ENCODE peak calls at places on chromosomes 11 and 22, in four cellular contexts. One of them, this sample, is unnamed.

GRCh38 chr22:22375586-22376351 is 131.2 kb downstream of the VPREB1 start:
- DNase-seq in SK-N-SH: no peak
- DNase-seq in K562: no peak
- DNase-seq in HepG2: no peak
- DNase-seq in this sample: no peak

GRCh38 chr11:43567396-43567975 is 113.1 kb upstream of the HSD17B12 start:
- DNase-seq in SK-N-SH: peak; percentile 64
- DNase-seq in K562: peak; percentile 56
- DNase-seq in HepG2: peak; percentile 44
- DNase-seq in this sample: peak; percentile 41

GRCh38 chr11:27209562-27210005 is 153.4 kb downstream of the CCDC34 start:
- DNase-seq in SK-N-SH: no peak
- DNase-seq in K562: peak; percentile 36
- DNase-seq in HepG2: peak; percentile 80
- DNase-seq in this sample: peak; percentile 40

GRCh38 chr11:119903821-119904220 is 174.8 kb upstream of the NECTIN1 start:
- DNase-seq in SK-N-SH: no peak
- DNase-seq in K562: no peak
- DNase-seq in HepG2: no peak
- DNase-seq in this sample: no peak

GRCh38 chr11:28938091-28938490 is 829.9 kb downstream of the METTL15 start:
- DNase-seq in SK-N-SH: no peak
- DNase-seq in K562: no peak
- DNase-seq in HepG2: no peak
- DNase-seq in this sample: no peak

GRCh38 chr22:44168206-44168605 is 12.5 kb upstream of the PARVG start:
- DNase-seq in SK-N-SH: no peak
- DNase-seq in K562: no peak
- DNase-seq in HepG2: no peak
- DNase-seq in this sample: no peak

GRCh38 chr22:42202669-42203068 is 67.8 kb downstream of the TCF20 start:
- DNase-seq in SK-N-SH: no peak
- DNase-seq in K562: no peak
- DNase-seq in HepG2: no peak
- DNase-seq in this sample: no peak

GRCh38 chr22:23478175-23478574 is 101.9 kb downstream of the IGLL1 start:
- DNase-seq in SK-N-SH: no peak
- DNase-seq in K562: peak; percentile 11
- DNase-seq in HepG2: no peak
- DNase-seq in this sample: no peak

GRCh38 chr22:41757507-41757906 is 43.0 kb upstream of the CCDC134 start:
- DNase-seq in SK-N-SH: no peak
- DNase-seq in K562: no peak
- DNase-seq in HepG2: no peak
- DNase-seq in this sample: no peak

GRCh38 chr22:43734370-43735005 is 77.6 kb downstream of the EFCAB6 start:
- DNase-seq in SK-N-SH: no peak
- DNase-seq in K562: no peak
- DNase-seq in HepG2: no peak
- DNase-seq in this sample: no peak

GRCh38 chr22:46229701-46230100 is 20.4 kb downstream of the CDPF1 start:
- DNase-seq in SK-N-SH: peak; percentile 67
- DNase-seq in K562: no peak
- DNase-seq in HepG2: no peak
- DNase-seq in this sample: no peak

GRCh38 chr11:126637800-126638175 is 282.3 kb downstream of the ST3GAL4 start:
- DNase-seq in SK-N-SH: no peak
- DNase-seq in K562: no peak
- DNase-seq in HepG2: no peak
- DNase-seq in this sample: no peak

GRCh38 chr11:128559496-128560103 is 27.8 kb downstream of the ETS1 start:
- DNase-seq in SK-N-SH: no peak
- DNase-seq in K562: no peak
- DNase-seq in HepG2: no peak
- DNase-seq in this sample: no peak

GRCh38 chr11:80473562-80473961 is 1032.7 kb upstream of the TENM4 start:
- DNase-seq in SK-N-SH: no peak
- DNase-seq in K562: no peak
- DNase-seq in HepG2: no peak
- DNase-seq in this sample: no peak

GRCh38 chr11:4886186-4886585 is 4.5 kb downstream of the OR51T1 start:
- DNase-seq in SK-N-SH: no peak
- DNase-seq in K562: no peak
- DNase-seq in HepG2: no peak
- DNase-seq in this sample: no peak

GRCh38 chr11:77147668-77148321 is 19.7 kb downstream of the MYO7A start:
- DNase-seq in SK-N-SH: no peak
- DNase-seq in K562: peak; percentile 93
- DNase-seq in HepG2: no peak
- DNase-seq in this sample: no peak

GRCh38 chr11:75656044-75656726 is 12.7 kb downstream of the MAP6 start:
- DNase-seq in SK-N-SH: no peak
- DNase-seq in K562: no peak
- DNase-seq in HepG2: peak; percentile 31
- DNase-seq in this sample: no peak

GRCh38 chr11:120061036-120061760 is 76.7 kb downstream of the TRIM29 start:
- DNase-seq in SK-N-SH: no peak
- DNase-seq in K562: no peak
- DNase-seq in HepG2: no peak
- DNase-seq in this sample: no peak

GRCh38 chr22:20619042-20619892 is 111.9 kb downstream of the MED15 start:
- DNase-seq in SK-N-SH: no peak
- DNase-seq in K562: no peak
- DNase-seq in HepG2: no peak
- DNase-seq in this sample: no peak

GRCh38 chr11:72189448-72190250 is 2.3 kb upstream of the FOLR1 start:
- DNase-seq in SK-N-SH: peak; percentile 27
- DNase-seq in K562: no peak
- DNase-seq in HepG2: no peak
- DNase-seq in this sample: no peak

GRCh38 chr11:8759634-8760033 is 77.0 kb downstream of the RPL27A start:
- DNase-seq in SK-N-SH: no peak
- DNase-seq in K562: no peak
- DNase-seq in HepG2: no peak
- DNase-seq in this sample: no peak

GRCh38 chr11:17645190-17645970 is 74.0 kb upstream of the MYOD1 start:
- DNase-seq in SK-N-SH: peak; percentile 8
- DNase-seq in K562: no peak
- DNase-seq in HepG2: no peak
- DNase-seq in this sample: no peak

GRCh38 chr11:48109046-48109666 is 107.5 kb upstream of the OR4B1 start:
- DNase-seq in SK-N-SH: no peak
- DNase-seq in K562: peak; percentile 56
- DNase-seq in HepG2: peak; percentile 25
- DNase-seq in this sample: peak; percentile 37

GRCh38 chr11:7532395-7532794 is 18.6 kb downstream of the PPFIBP2 start:
- DNase-seq in SK-N-SH: no peak
- DNase-seq in K562: no peak
- DNase-seq in HepG2: no peak
- DNase-seq in this sample: no peak

GRCh38 chr11:117915219-117915618 is 14.0 kb downstream of the TMPRSS13 start:
- DNase-seq in SK-N-SH: no peak
- DNase-seq in K562: no peak
- DNase-seq in HepG2: no peak
- DNase-seq in this sample: no peak

GRCh38 chr11:106706355-106706754 is 311.9 kb downstream of the GUCY1A2 start:
- DNase-seq in SK-N-SH: peak; percentile 1
- DNase-seq in K562: no peak
- DNase-seq in HepG2: no peak
- DNase-seq in this sample: peak; percentile 27

GRCh38 chr22:49212002-49212401 is 615.7 kb downstream of the BRD1 start:
- DNase-seq in SK-N-SH: no peak
- DNase-seq in K562: no peak
- DNase-seq in HepG2: no peak
- DNase-seq in this sample: no peak

GRCh38 chr22:50146440-50147228 is 23.9 kb upstream of the PANX2 start:
- DNase-seq in SK-N-SH: peak; percentile 81
- DNase-seq in K562: peak; percentile 58
- DNase-seq in HepG2: peak; percentile 87
- DNase-seq in this sample: peak; percentile 32

GRCh38 chr22:50071432-50072166 is 13.5 kb upstream of the TTLL8 start:
- DNase-seq in SK-N-SH: no peak
- DNase-seq in K562: no peak
- DNase-seq in HepG2: no peak
- DNase-seq in this sample: no peak

GRCh38 chr11:91170711-91171110 is 947.9 kb upstream of the CHORDC1 start:
- DNase-seq in SK-N-SH: no peak
- DNase-seq in K562: no peak
- DNase-seq in HepG2: no peak
- DNase-seq in this sample: no peak

GRCh38 chr22:18021431-18021830 is 2.9 kb downstream of the MICAL3 start:
- DNase-seq in SK-N-SH: no peak
- DNase-seq in K562: no peak
- DNase-seq in HepG2: no peak
- DNase-seq in this sample: no peak
- TF ChIP-seq SIN3A in SK-N-SH: no peak
- TF ChIP-seq SIN3A in K562: no peak
- TF ChIP-seq SIN3A in HepG2: no peak
- TF ChIP-seq SIN3A in this sample: no peak

GRCh38 chr11:6520265-6520664 is 23.2 kb downstream of the DNHD1 start:
- DNase-seq in SK-N-SH: no peak
- DNase-seq in K562: no peak
- DNase-seq in HepG2: no peak
- DNase-seq in this sample: no peak

GRCh38 chr11:6516865-6517264 is 19.8 kb downstream of the DNHD1 start:
- DNase-seq in SK-N-SH: no peak
- DNase-seq in K562: no peak
- DNase-seq in HepG2: no peak
- DNase-seq in this sample: no peak
- TF ChIP-seq ELF1 in SK-N-SH: no peak
- TF ChIP-seq ELF1 in K562: no peak
- TF ChIP-seq ELF1 in HepG2: no peak
- TF ChIP-seq ELF1 in this sample: no peak

GRCh38 chr11:69040581-69041260 is 8.0 kb upstream of the TPCN2 start:
- DNase-seq in SK-N-SH: no peak
- DNase-seq in K562: no peak
- DNase-seq in HepG2: no peak
- DNase-seq in this sample: no peak
- TF ChIP-seq SIN3A in SK-N-SH: no peak
- TF ChIP-seq SIN3A in K562: no peak
- TF ChIP-seq SIN3A in HepG2: no peak
- TF ChIP-seq SIN3A in this sample: no peak

DNA sequence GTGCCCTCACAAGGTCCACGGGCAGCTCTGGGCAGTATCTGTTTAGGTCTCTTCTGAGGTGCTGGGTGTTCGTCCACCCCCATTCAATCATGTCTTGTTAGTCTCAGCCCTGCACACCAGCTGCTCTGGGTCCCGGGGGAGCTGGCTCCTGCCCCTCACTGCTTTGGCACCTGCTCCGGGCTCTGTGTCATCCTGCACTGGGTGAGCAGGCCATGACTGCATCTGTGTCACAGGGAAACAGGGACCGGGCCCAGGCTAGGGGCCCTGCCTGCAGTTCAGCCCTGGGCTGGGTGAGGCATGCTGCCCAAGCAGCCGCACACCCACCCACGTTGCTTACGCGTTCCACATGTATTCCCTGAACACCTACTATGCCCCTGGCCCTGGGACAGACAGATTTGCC is 43.9 kb downstream of the ELFN2 start:
- DNase-seq in SK-N-SH: no peak
- DNase-seq in K562: no peak
- DNase-seq in HepG2: no peak
- DNase-seq in this sample: no peak
- TF ChIP-seq ELF1 in SK-N-SH: no peak
- TF ChIP-seq ELF1 in K562: no peak
- TF ChIP-seq ELF1 in HepG2: no peak
- TF ChIP-seq ELF1 in this sample: no peak

DNA sequence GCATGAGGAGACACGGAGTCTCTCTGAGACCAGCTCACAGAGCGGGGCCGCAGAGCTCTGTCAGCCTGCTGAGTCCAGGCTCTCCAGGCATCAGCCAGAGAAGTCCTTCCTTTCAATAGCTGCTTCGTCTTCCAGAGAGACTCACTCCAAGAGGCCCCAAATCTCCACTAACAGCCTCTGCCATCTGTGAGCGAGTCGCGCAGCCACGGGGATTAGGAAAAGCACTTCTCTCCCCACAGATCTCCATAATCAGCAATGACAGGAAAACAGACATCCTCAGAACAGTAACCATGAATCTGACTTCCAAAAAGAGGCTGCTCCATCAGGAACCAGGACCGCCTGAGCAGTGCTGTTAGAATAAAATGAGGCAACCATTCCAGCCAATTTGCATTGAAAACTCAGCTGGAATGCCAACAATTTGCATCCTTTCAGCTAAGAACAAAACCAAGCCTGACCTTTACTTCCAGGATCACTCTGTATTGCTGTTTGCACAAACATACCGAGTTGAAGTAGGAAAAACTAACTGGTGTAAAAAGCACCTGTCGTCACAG is 65.4 kb downstream of the SMCO4 start:
- DNase-seq in SK-N-SH: no peak
- DNase-seq in K562: no peak
- DNase-seq in HepG2: no peak
- DNase-seq in this sample: no peak
- TF ChIP-seq SIN3A in SK-N-SH: no peak
- TF ChIP-seq SIN3A in K562: no peak
- TF ChIP-seq SIN3A in HepG2: no peak
- TF ChIP-seq SIN3A in this sample: no peak

GRCh38 chr11:66421492-66422205 is 814 bp downstream of the NPAS4 start:
- DNase-seq in SK-N-SH: peak; percentile 82
- DNase-seq in K562: peak; percentile 89
- DNase-seq in HepG2: peak; percentile 78
- DNase-seq in this sample: peak; percentile 55

GRCh38 chr11:66418168-66418985 is 2.5 kb upstream of the NPAS4 start:
- DNase-seq in SK-N-SH: peak; percentile 85
- DNase-seq in K562: peak; percentile 74
- DNase-seq in HepG2: peak; percentile 53
- DNase-seq in this sample: peak; percentile 48

GRCh38 chr11:66418986-66419308 is 1.9 kb upstream of the NPAS4 start:
- DNase-seq in SK-N-SH: no peak
- DNase-seq in K562: no peak
- DNase-seq in HepG2: no peak
- DNase-seq in this sample: no peak

GRCh38 chr11:66420671-66421476 is at the start of gene NPAS4:
- DNase-seq in SK-N-SH: peak; percentile 89
- DNase-seq in K562: no peak
- DNase-seq in HepG2: no peak
- DNase-seq in this sample: no peak

GRCh38 chr11:66419825-66420224 is 1.0 kb upstream of the NPAS4 start:
- DNase-seq in SK-N-SH: peak; percentile 89
- DNase-seq in K562: no peak
- DNase-seq in HepG2: no peak
- DNase-seq in this sample: no peak
- TF ChIP-seq ELF1 in SK-N-SH: no peak
- TF ChIP-seq ELF1 in K562: no peak
- TF ChIP-seq ELF1 in HepG2: no peak
- TF ChIP-seq ELF1 in this sample: no peak

GRCh38 chr11:87889126-87889525 is 286.1 kb downstream of the RAB38 start:
- DNase-seq in SK-N-SH: no peak
- DNase-seq in K562: no peak
- DNase-seq in HepG2: no peak
- DNase-seq in this sample: no peak
- TF ChIP-seq SIN3A in SK-N-SH: no peak
- TF ChIP-seq SIN3A in K562: no peak
- TF ChIP-seq SIN3A in HepG2: no peak
- TF ChIP-seq SIN3A in this sample: no peak